ENCODE peak calls at places on chromosome 16, in nine cellular contexts. One of them, this sample, is unnamed.

GRCh38 chr16:88993006-88993787 is 16.2 kb upstream of the CBFA2T3 start:
- DNase-seq in RPMI7951: no peak
- DNase-seq in aorta: no peak
- DNase-seq in H9: peak
- DNase-seq in activated T-cell treated with anti-CD3 and anti-CD28 coated beads for 1 hour: no peak
- DNase-seq in A549: no peak
- DNase-seq in ELR: no peak
- DNase-seq in Ammon's horn: no peak
- DNase-seq in left lung: peak
- DNase-seq in this sample: no peak

GRCh38 chr16:11487289-11487688 is 99.4 kb downstream of the LITAF start:
- DNase-seq in RPMI7951: no peak
- DNase-seq in aorta: no peak
- DNase-seq in H9: no peak
- DNase-seq in activated T-cell treated with anti-CD3 and anti-CD28 coated beads for 1 hour: no peak
- DNase-seq in A549: no peak
- DNase-seq in ELR: no peak
- DNase-seq in Ammon's horn: no peak
- DNase-seq in left lung: no peak
- DNase-seq in this sample: no peak

GRCh38 chr16:86478779-86479178 is 31.5 kb upstream of the FOXF1 start:
- DNase-seq in RPMI7951: no peak
- DNase-seq in aorta: no peak
- DNase-seq in H9: no peak
- DNase-seq in activated T-cell treated with anti-CD3 and anti-CD28 coated beads for 1 hour: no peak
- DNase-seq in A549: no peak
- DNase-seq in ELR: no peak
- DNase-seq in Ammon's horn: no peak
- DNase-seq in left lung: no peak
- DNase-seq in this sample: no peak

GRCh38 chr16:90046971-90047713 is 27.9 kb upstream of the DBNDD1 start:
- DNase-seq in RPMI7951: peak
- DNase-seq in aorta: peak
- DNase-seq in H9: peak
- DNase-seq in activated T-cell treated with anti-CD3 and anti-CD28 coated beads for 1 hour: no peak
- DNase-seq in A549: no peak
- DNase-seq in ELR: peak
- DNase-seq in Ammon's horn: no peak
- DNase-seq in left lung: peak
- DNase-seq in this sample: no peak

GRCh38 chr16:83933885-83934683 is 19.0 kb upstream of the OSGIN1 start:
- DNase-seq in RPMI7951: no peak
- DNase-seq in aorta: no peak
- DNase-seq in H9: no peak
- DNase-seq in activated T-cell treated with anti-CD3 and anti-CD28 coated beads for 1 hour: no peak
- DNase-seq in A549: no peak
- DNase-seq in ELR: no peak
- DNase-seq in Ammon's horn: peak
- DNase-seq in left lung: peak
- DNase-seq in this sample: no peak

GRCh38 chr16:27228621-27229501 is 25.5 kb downstream of the KDM8 start:
- DNase-seq in RPMI7951: no peak
- DNase-seq in aorta: peak
- DNase-seq in H9: no peak
- DNase-seq in activated T-cell treated with anti-CD3 and anti-CD28 coated beads for 1 hour: no peak
- DNase-seq in A549: no peak
- DNase-seq in ELR: no peak
- DNase-seq in Ammon's horn: no peak
- DNase-seq in left lung: peak
- DNase-seq in this sample: no peak

GRCh38 chr16:10664720-10665126 is 30.0 kb downstream of the TEKT5 start:
- DNase-seq in RPMI7951: no peak
- DNase-seq in aorta: no peak
- DNase-seq in H9: no peak
- DNase-seq in activated T-cell treated with anti-CD3 and anti-CD28 coated beads for 1 hour: no peak
- DNase-seq in A549: no peak
- DNase-seq in ELR: no peak
- DNase-seq in Ammon's horn: no peak
- DNase-seq in left lung: no peak
- DNase-seq in this sample: no peak

GRCh38 chr16:89094252-89094901 is 725 bp downstream of the ACSF3 start:
- DNase-seq in RPMI7951: peak
- DNase-seq in aorta: no peak
- DNase-seq in H9: no peak
- DNase-seq in activated T-cell treated with anti-CD3 and anti-CD28 coated beads for 1 hour: no peak
- DNase-seq in A549: peak
- DNase-seq in ELR: peak
- DNase-seq in Ammon's horn: no peak
- DNase-seq in left lung: peak
- DNase-seq in this sample: no peak

GRCh38 chr16:29745853-29746345 is at the start of gene C16orf54:
- DNase-seq in RPMI7951: peak
- DNase-seq in aorta: peak
- DNase-seq in H9: no peak
- DNase-seq in activated T-cell treated with anti-CD3 and anti-CD28 coated beads for 1 hour: peak
- DNase-seq in A549: no peak
- DNase-seq in ELR: no peak
- DNase-seq in Ammon's horn: peak
- DNase-seq in left lung: peak
- DNase-seq in this sample: no peak

GRCh38 chr16:51440096-51440495 is 289.0 kb upstream of the SALL1 start:
- DNase-seq in RPMI7951: peak
- DNase-seq in aorta: no peak
- DNase-seq in H9: no peak
- DNase-seq in activated T-cell treated with anti-CD3 and anti-CD28 coated beads for 1 hour: no peak
- DNase-seq in A549: no peak
- DNase-seq in ELR: no peak
- DNase-seq in Ammon's horn: peak
- DNase-seq in left lung: no peak
- DNase-seq in this sample: peak

GRCh38 chr16:3578610-3579551 is 1.7 kb upstream of the NLRC3 start:
- DNase-seq in RPMI7951: peak
- DNase-seq in aorta: no peak
- DNase-seq in H9: no peak
- DNase-seq in activated T-cell treated with anti-CD3 and anti-CD28 coated beads for 1 hour: peak
- DNase-seq in A549: no peak
- DNase-seq in ELR: peak
- DNase-seq in Ammon's horn: no peak
- DNase-seq in left lung: peak
- DNase-seq in this sample: no peak

GRCh38 chr16:23920899-23921298 is 85.1 kb downstream of the PRKCB start:
- DNase-seq in RPMI7951: no peak
- DNase-seq in aorta: no peak
- DNase-seq in H9: no peak
- DNase-seq in activated T-cell treated with anti-CD3 and anti-CD28 coated beads for 1 hour: no peak
- DNase-seq in A549: no peak
- DNase-seq in ELR: no peak
- DNase-seq in Ammon's horn: no peak
- DNase-seq in left lung: no peak
- DNase-seq in this sample: no peak

This sample was measured in DMS79.